ENCODE peak calls at places on chromosomes 11 and 22, in five cellular contexts. One of them, this sample, is unnamed.

GRCh38 chr11:129543515-129544290 is 168.1 kb downstream of the BARX2 start:
- DNase-seq in effector CD4-positive, alpha-beta T cell: no peak
- DNase-seq in bronchial epithelial cell: no peak
- DNase-seq in psoas muscle: no peak
- DNase-seq in OCI-M1: no peak
- DNase-seq in this sample: no peak

GRCh38 chr11:96314326-96315050 is 28.5 kb downstream of the MAML2 start:
- DNase-seq in effector CD4-positive, alpha-beta T cell: no peak
- DNase-seq in bronchial epithelial cell: peak; percentile 86
- DNase-seq in psoas muscle: no peak
- DNase-seq in OCI-M1: no peak
- DNase-seq in this sample: no peak

GRCh38 chr11:66720223-66720898 is 8.7 kb downstream of the SPTBN2 start:
- DNase-seq in effector CD4-positive, alpha-beta T cell: no peak
- DNase-seq in bronchial epithelial cell: peak; percentile 89
- DNase-seq in psoas muscle: peak; percentile 35
- DNase-seq in OCI-M1: no peak
- DNase-seq in this sample: no peak

GRCh38 chr11:132111341-132111740 is 740.9 kb downstream of the NTM start:
- DNase-seq in effector CD4-positive, alpha-beta T cell: no peak
- DNase-seq in bronchial epithelial cell: no peak
- DNase-seq in psoas muscle: no peak
- DNase-seq in OCI-M1: no peak
- DNase-seq in this sample: no peak

GRCh38 chr22:35835998-35836691 is 118.5 kb downstream of the APOL5 start:
- DNase-seq in effector CD4-positive, alpha-beta T cell: no peak
- DNase-seq in bronchial epithelial cell: peak; percentile 86
- DNase-seq in psoas muscle: peak; percentile 29
- DNase-seq in OCI-M1: peak; percentile 64
- DNase-seq in this sample: no peak

GRCh38 chr22:19040581-19041402 is 81.4 kb downstream of the DGCR2 start:
- DNase-seq in effector CD4-positive, alpha-beta T cell: no peak
- DNase-seq in bronchial epithelial cell: no peak
- DNase-seq in psoas muscle: no peak
- DNase-seq in OCI-M1: no peak
- DNase-seq in this sample: peak; percentile 42

GRCh38 chr22:33659423-33659822 is 260.9 kb downstream of the LARGE1 start:
- DNase-seq in effector CD4-positive, alpha-beta T cell: no peak
- DNase-seq in bronchial epithelial cell: no peak
- DNase-seq in psoas muscle: no peak
- DNase-seq in OCI-M1: no peak
- DNase-seq in this sample: no peak

GRCh38 chr11:93572171-93572570 is 29.0 kb upstream of the SMCO4 start:
- DNase-seq in effector CD4-positive, alpha-beta T cell: no peak
- DNase-seq in bronchial epithelial cell: no peak
- DNase-seq in psoas muscle: no peak
- DNase-seq in OCI-M1: no peak
- DNase-seq in this sample: no peak

GRCh38 chr22:24482586-24482985 is 12.5 kb upstream of the UPB1 start:
- DNase-seq in effector CD4-positive, alpha-beta T cell: no peak
- DNase-seq in bronchial epithelial cell: peak; percentile 87
- DNase-seq in psoas muscle: no peak
- DNase-seq in OCI-M1: peak; percentile 89
- DNase-seq in this sample: no peak

GRCh38 chr22:40498454-40499186 is 128.2 kb downstream of the SGSM3 start:
- DNase-seq in effector CD4-positive, alpha-beta T cell: no peak
- DNase-seq in bronchial epithelial cell: peak; percentile 100
- DNase-seq in psoas muscle: no peak
- DNase-seq in OCI-M1: no peak
- DNase-seq in this sample: no peak

GRCh38 chr11:47415949-47416472 is 7.6 kb downstream of the SLC39A13 start:
- DNase-seq in effector CD4-positive, alpha-beta T cell: no peak
- DNase-seq in bronchial epithelial cell: peak; percentile 85
- DNase-seq in psoas muscle: peak; percentile 90
- DNase-seq in OCI-M1: no peak
- DNase-seq in this sample: peak; percentile 94

GRCh38 chr22:48535868-48536690 is 1291.6 kb downstream of the BRD1 start:
- DNase-seq in effector CD4-positive, alpha-beta T cell: no peak
- DNase-seq in bronchial epithelial cell: no peak
- DNase-seq in psoas muscle: no peak
- DNase-seq in OCI-M1: no peak
- DNase-seq in this sample: no peak

GRCh38 chr11:64459016-64459415 is 100.1 kb downstream of the RPS6KA4 start:
- DNase-seq in effector CD4-positive, alpha-beta T cell: no peak
- DNase-seq in bronchial epithelial cell: no peak
- DNase-seq in psoas muscle: no peak
- DNase-seq in OCI-M1: no peak
- DNase-seq in this sample: peak; percentile 32

GRCh38 chr11:40924915-40925314 is 534.5 kb downstream of the LRRC4C start:
- DNase-seq in effector CD4-positive, alpha-beta T cell: no peak
- DNase-seq in bronchial epithelial cell: no peak
- DNase-seq in psoas muscle: no peak
- DNase-seq in OCI-M1: no peak
- DNase-seq in this sample: no peak

GRCh38 chr11:7353100-7353499 is 101.4 kb downstream of the SYT9 start:
- DNase-seq in effector CD4-positive, alpha-beta T cell: no peak
- DNase-seq in bronchial epithelial cell: peak; percentile 50
- DNase-seq in psoas muscle: no peak
- DNase-seq in OCI-M1: peak; percentile 54
- DNase-seq in this sample: no peak

GRCh38 chr11:46560300-46561025 is 33.4 kb downstream of the AMBRA1 start:
- DNase-seq in effector CD4-positive, alpha-beta T cell: no peak
- DNase-seq in bronchial epithelial cell: no peak
- DNase-seq in psoas muscle: no peak
- DNase-seq in OCI-M1: peak; percentile 82
- DNase-seq in this sample: no peak

GRCh38 chr11:133865466-133865865 is 20.2 kb upstream of the SPATA19 start:
- DNase-seq in effector CD4-positive, alpha-beta T cell: no peak
- DNase-seq in bronchial epithelial cell: no peak
- DNase-seq in psoas muscle: no peak
- DNase-seq in OCI-M1: no peak
- DNase-seq in this sample: no peak

GRCh38 chr22:34804588-34804987 is 261.4 kb upstream of the ISX start:
- DNase-seq in effector CD4-positive, alpha-beta T cell: no peak
- DNase-seq in bronchial epithelial cell: no peak
- DNase-seq in psoas muscle: no peak
- DNase-seq in OCI-M1: peak; percentile 57
- DNase-seq in this sample: no peak

GRCh38 chr22:44341431-44342346 is 28.9 kb upstream of the SHISAL1 start:
- DNase-seq in effector CD4-positive, alpha-beta T cell: no peak
- DNase-seq in bronchial epithelial cell: no peak
- DNase-seq in psoas muscle: peak; percentile 45
- DNase-seq in OCI-M1: no peak
- DNase-seq in this sample: no peak

GRCh38 chr11:64644348-64645242 is 53.6 kb downstream of the SLC22A12 start:
- DNase-seq in effector CD4-positive, alpha-beta T cell: no peak
- DNase-seq in bronchial epithelial cell: no peak
- DNase-seq in psoas muscle: no peak
- DNase-seq in OCI-M1: peak; percentile 29
- DNase-seq in this sample: no peak

GRCh38 chr11:37422511-37422910 is 824.5 kb upstream of the RAG2 start:
- DNase-seq in effector CD4-positive, alpha-beta T cell: no peak
- DNase-seq in bronchial epithelial cell: peak; percentile 7
- DNase-seq in psoas muscle: no peak
- DNase-seq in OCI-M1: no peak
- DNase-seq in this sample: no peak

GRCh38 chr22:39967996-39968968 is 8.1 kb downstream of the TMA7B start:
- DNase-seq in effector CD4-positive, alpha-beta T cell: no peak
- DNase-seq in bronchial epithelial cell: no peak
- DNase-seq in psoas muscle: no peak
- DNase-seq in OCI-M1: no peak
- DNase-seq in this sample: no peak

GRCh38 chr11:32426192-32426591 is 9.1 kb downstream of the WT1 start:
- DNase-seq in effector CD4-positive, alpha-beta T cell: no peak
- DNase-seq in bronchial epithelial cell: no peak
- DNase-seq in psoas muscle: no peak
- DNase-seq in OCI-M1: no peak
- DNase-seq in this sample: no peak

GRCh38 chr11:12174145-12175143 is 64.1 kb downstream of the MICAL2 start:
- DNase-seq in effector CD4-positive, alpha-beta T cell: no peak
- DNase-seq in bronchial epithelial cell: peak; percentile 88
- DNase-seq in psoas muscle: no peak
- DNase-seq in OCI-M1: peak; percentile 90
- DNase-seq in this sample: no peak

GRCh38 chr22:36701941-36702640 is 1.5 kb downstream of the CACNG2 start:
- DNase-seq in effector CD4-positive, alpha-beta T cell: no peak
- DNase-seq in bronchial epithelial cell: no peak
- DNase-seq in psoas muscle: no peak
- DNase-seq in OCI-M1: no peak
- DNase-seq in this sample: no peak

GRCh38 chr11:110947100-110947499 is 234.9 kb upstream of the ARHGAP20 start:
- DNase-seq in effector CD4-positive, alpha-beta T cell: no peak
- DNase-seq in bronchial epithelial cell: no peak
- DNase-seq in psoas muscle: peak; percentile 53
- DNase-seq in OCI-M1: no peak
- DNase-seq in this sample: no peak

GRCh38 chr22:42803454-42803853 is 53.6 kb downstream of the ARFGAP3 start:
- DNase-seq in effector CD4-positive, alpha-beta T cell: no peak
- DNase-seq in bronchial epithelial cell: no peak
- DNase-seq in psoas muscle: peak; percentile 51
- DNase-seq in OCI-M1: peak; percentile 49
- DNase-seq in this sample: no peak

GRCh38 chr11:126124284-126124683 is 61.6 kb upstream of the CDON start:
- DNase-seq in effector CD4-positive, alpha-beta T cell: no peak
- DNase-seq in bronchial epithelial cell: no peak
- DNase-seq in psoas muscle: no peak
- DNase-seq in OCI-M1: no peak
- DNase-seq in this sample: no peak

GRCh38 chr22:45617948-45618347 is 53.7 kb upstream of the ATXN10 start:
- DNase-seq in effector CD4-positive, alpha-beta T cell: no peak
- DNase-seq in bronchial epithelial cell: no peak
- DNase-seq in psoas muscle: no peak
- DNase-seq in OCI-M1: no peak
- DNase-seq in this sample: peak; percentile 2

GRCh38 chr11:78313181-78313788 is 104.3 kb downstream of the GAB2 start:
- DNase-seq in effector CD4-positive, alpha-beta T cell: no peak
- DNase-seq in bronchial epithelial cell: peak; percentile 93
- DNase-seq in psoas muscle: no peak
- DNase-seq in OCI-M1: no peak
- DNase-seq in this sample: no peak

GRCh38 chr11:60852639-60853468 is 2.9 kb downstream of the PTGDR2 start:
- DNase-seq in effector CD4-positive, alpha-beta T cell: no peak
- DNase-seq in bronchial epithelial cell: peak; percentile 20
- DNase-seq in psoas muscle: no peak
- DNase-seq in OCI-M1: no peak
- DNase-seq in this sample: no peak